ENCODE peak calls at places on chromosomes 5 and 9, in seven cellular contexts. One of them, this sample, is unnamed.

GRCh38 chr5:526456-527088 is 2.3 kb upstream of the SLC9A3 start:
- DNase-seq in Panc1: no peak
- DNase-seq in nephron progenitor cell: no peak
- DNase-seq in GDM1: no peak
- DNase-seq in choroid plexus epithelial cell: no peak
- DNase-seq in T-helper 2 cell: no peak
- DNase-seq in HEK293T: no peak
- DNase-seq in this sample: no peak

GRCh38 chr5:152704286-152704685 is 299.2 kb upstream of the NMUR2 start:
- DNase-seq in HEK293T: no peak
- DNase-seq in Panc1: no peak
- DNase-seq in nephron progenitor cell: no peak
- DNase-seq in choroid plexus epithelial cell: no peak
- DNase-seq in GDM1: no peak
- DNase-seq in T-helper 2 cell: no peak
- DNase-seq in this sample: no peak

GRCh38 chr5:79527431-79527830 is 13.5 kb upstream of the HOMER1 start:
- DNase-seq in HEK293T: no peak
- DNase-seq in GDM1: no peak
- DNase-seq in T-helper 2 cell: no peak
- DNase-seq in Panc1: no peak
- DNase-seq in choroid plexus epithelial cell: no peak
- DNase-seq in nephron progenitor cell: no peak
- DNase-seq in this sample: no peak

GRCh38 chr5:132830436-132831094 is at the start of gene SHROOM1:
- DNase-seq in T-helper 2 cell: no peak
- DNase-seq in choroid plexus epithelial cell: peak
- DNase-seq in GDM1: no peak
- DNase-seq in HEK293T: peak
- DNase-seq in nephron progenitor cell: peak
- DNase-seq in Panc1: no peak
- DNase-seq in this sample: no peak

GRCh38 chr9:133452562-133452961 is 7.2 kb upstream of the CACFD1 start:
- DNase-seq in T-helper 2 cell: no peak
- DNase-seq in HEK293T: no peak
- DNase-seq in choroid plexus epithelial cell: no peak
- DNase-seq in GDM1: no peak
- DNase-seq in Panc1: no peak
- DNase-seq in nephron progenitor cell: no peak
- DNase-seq in this sample: no peak

GRCh38 chr9:33737811-33738606 is 57.4 kb upstream of the PRSS3 start:
- DNase-seq in choroid plexus epithelial cell: peak
- DNase-seq in Panc1: peak
- DNase-seq in T-helper 2 cell: no peak
- DNase-seq in GDM1: peak
- DNase-seq in nephron progenitor cell: peak
- DNase-seq in HEK293T: peak
- DNase-seq in this sample: peak

GRCh38 chr9:86241216-86241615 is 18.2 kb downstream of the C9orf153 start:
- DNase-seq in T-helper 2 cell: no peak
- DNase-seq in nephron progenitor cell: no peak
- DNase-seq in Panc1: no peak
- DNase-seq in HEK293T: no peak
- DNase-seq in GDM1: no peak
- DNase-seq in choroid plexus epithelial cell: peak
- DNase-seq in this sample: no peak

GRCh38 chr9:120587357-120587756 is 7.4 kb upstream of the CDK5RAP2 start:
- DNase-seq in choroid plexus epithelial cell: no peak
- DNase-seq in Panc1: no peak
- DNase-seq in HEK293T: no peak
- DNase-seq in GDM1: no peak
- DNase-seq in nephron progenitor cell: no peak
- DNase-seq in T-helper 2 cell: no peak
- DNase-seq in this sample: no peak

GRCh38 chr5:59479084-59479483 is 414.4 kb downstream of the PDE4D start:
- DNase-seq in Panc1: no peak
- DNase-seq in nephron progenitor cell: no peak
- DNase-seq in T-helper 2 cell: no peak
- DNase-seq in HEK293T: no peak
- DNase-seq in GDM1: no peak
- DNase-seq in choroid plexus epithelial cell: peak
- DNase-seq in this sample: no peak

GRCh38 chr5:159783731-159784247 is 132.5 kb upstream of the ADRA1B start:
- DNase-seq in GDM1: no peak
- DNase-seq in nephron progenitor cell: no peak
- DNase-seq in Panc1: no peak
- DNase-seq in T-helper 2 cell: no peak
- DNase-seq in choroid plexus epithelial cell: peak
- DNase-seq in HEK293T: no peak
- DNase-seq in this sample: no peak

GRCh38 chr9:129333961-129334743 is 156.1 kb upstream of the IER5L start:
- DNase-seq in nephron progenitor cell: peak
- DNase-seq in choroid plexus epithelial cell: peak
- DNase-seq in T-helper 2 cell: no peak
- DNase-seq in Panc1: peak
- DNase-seq in HEK293T: peak
- DNase-seq in GDM1: no peak
- DNase-seq in this sample: peak

GRCh38 chr5:78560456-78560855 is 88.1 kb downstream of the LHFPL2 start:
- DNase-seq in T-helper 2 cell: no peak
- DNase-seq in Panc1: no peak
- DNase-seq in nephron progenitor cell: no peak
- DNase-seq in GDM1: no peak
- DNase-seq in HEK293T: no peak
- DNase-seq in choroid plexus epithelial cell: no peak
- DNase-seq in this sample: no peak

GRCh38 chr9:83441390-83441789 is 96.8 kb downstream of the FRMD3 start:
- DNase-seq in nephron progenitor cell: no peak
- DNase-seq in HEK293T: no peak
- DNase-seq in choroid plexus epithelial cell: no peak
- DNase-seq in GDM1: no peak
- DNase-seq in Panc1: no peak
- DNase-seq in T-helper 2 cell: no peak
- DNase-seq in this sample: no peak

GRCh38 chr9:23811633-23812032 is 14.4 kb downstream of the ELAVL2 start:
- DNase-seq in T-helper 2 cell: no peak
- DNase-seq in HEK293T: no peak
- DNase-seq in Panc1: no peak
- DNase-seq in nephron progenitor cell: no peak
- DNase-seq in GDM1: no peak
- DNase-seq in choroid plexus epithelial cell: no peak
- DNase-seq in this sample: no peak

GRCh38 chr5:129509363-129509762 is 49.3 kb downstream of the ADAMTS19 start:
- DNase-seq in GDM1: no peak
- DNase-seq in Panc1: no peak
- DNase-seq in T-helper 2 cell: no peak
- DNase-seq in nephron progenitor cell: no peak
- DNase-seq in choroid plexus epithelial cell: no peak
- DNase-seq in HEK293T: no peak
- DNase-seq in this sample: no peak

GRCh38 chr9:110606179-110606578 is 26.6 kb upstream of the SVEP1 start:
- DNase-seq in GDM1: no peak
- DNase-seq in choroid plexus epithelial cell: peak
- DNase-seq in Panc1: no peak
- DNase-seq in T-helper 2 cell: no peak
- DNase-seq in HEK293T: no peak
- DNase-seq in nephron progenitor cell: no peak
- DNase-seq in this sample: no peak

GRCh38 chr5:65722575-65723424 is 795 bp downstream of the NLN start:
- DNase-seq in choroid plexus epithelial cell: peak
- DNase-seq in HEK293T: peak
- DNase-seq in GDM1: no peak
- DNase-seq in Panc1: peak
- DNase-seq in nephron progenitor cell: peak
- DNase-seq in T-helper 2 cell: no peak
- DNase-seq in this sample: peak

GRCh38 chr5:27821681-27822080 is 783.3 kb upstream of the CDH9 start:
- DNase-seq in nephron progenitor cell: no peak
- DNase-seq in T-helper 2 cell: no peak
- DNase-seq in GDM1: no peak
- DNase-seq in Panc1: no peak
- DNase-seq in choroid plexus epithelial cell: peak
- DNase-seq in HEK293T: no peak
- DNase-seq in this sample: peak

GRCh38 chr5:73312872-73313510 is 135.6 kb downstream of the FOXD1 start:
- DNase-seq in HEK293T: no peak
- DNase-seq in T-helper 2 cell: no peak
- DNase-seq in nephron progenitor cell: no peak
- DNase-seq in choroid plexus epithelial cell: no peak
- DNase-seq in Panc1: no peak
- DNase-seq in GDM1: no peak
- DNase-seq in this sample: no peak